ENCODE peak calls at places on chromosomes 5 and 9, in ten cellular contexts. Z is lower leg skin, F is gastrocnemius medialis, U is choroid plexus epithelial cell, O is body of pancreas, M is AG04450, I is AG09309, R is transverse colon, C is endothelial cell of umbilical vein, G is epithelial cell of esophagus. E is an unnamed sample.

GRCh38 chr5:171442287-171443042 is 23.0 kb downstream of the FGF18 start:
- DNase-seq in G (no peak), U (peak), C (no peak), F (no peak), R (no peak), I (no peak), M (peak), Z (no peak), O (no peak), E (no peak)

GRCh38 chr9:137722481-137722880 is 103.7 kb downstream of the EHMT1 start:
- DNase-seq in U (no peak), G (no peak), R (no peak), I (no peak), Z (no peak), C (no peak), O (no peak), M (no peak), F (no peak), E (no peak)

GRCh38 chr5:128305341-128305740 is 221.8 kb downstream of the SLC12A2 start:
- DNase-seq in R (no peak), C (no peak), U (no peak), O (no peak), F (no peak), I (no peak), M (no peak), G (no peak), Z (no peak), E (no peak)

GRCh38 chr9:122095010-122095767 is 2.1 kb upstream of the TTLL11 start:
- DNase-seq in U (peak), Z (peak), C (peak), O (peak), I (no peak), M (no peak), R (peak), G (peak), F (no peak), E (peak)

GRCh38 chr5:137580030-137580429 is 80.9 kb upstream of the SPOCK1 start:
- DNase-seq in I (no peak), M (no peak), R (no peak), U (no peak), G (no peak), O (no peak), Z (no peak), C (peak), F (no peak), E (peak)

GRCh38 chr9:20321683-20322082 is 300.6 kb downstream of the MLLT3 start:
- DNase-seq in M (no peak), Z (no peak), R (no peak), G (peak), I (no peak), F (no peak), U (no peak), O (no peak), C (no peak), E (no peak)

GRCh38 chr5:132825824-132826391 is 4.5 kb downstream of the SHROOM1 start:
- DNase-seq in C (no peak), O (no peak), Z (no peak), F (no peak), G (no peak), R (no peak), U (no peak), M (no peak), I (no peak), E (no peak)

GRCh38 chr9:77025146-77025545 is 5.7 kb downstream of the FOXB2 start:
- DNase-seq in O (no peak), M (no peak), F (no peak), C (no peak), Z (no peak), G (peak), I (no peak), U (no peak), R (no peak), E (peak)

GRCh38 chr5:170769236-170769635 is 14.3 kb upstream of the GABRP start:
- DNase-seq in G (no peak), C (no peak), O (no peak), R (no peak), U (no peak), Z (no peak), F (no peak), M (no peak), I (no peak), E (no peak)

GRCh38 chr9:136092741-136093140 is 2.3 kb downstream of the NACC2 start:
- DNase-seq in Z (no peak), O (no peak), U (no peak), R (no peak), M (no peak), C (no peak), I (no peak), G (no peak), F (peak), E (no peak)

GRCh38 chr9:93893899-93894690 is 61.1 kb downstream of the BARX1 start:
- DNase-seq in G (no peak), Z (no peak), O (peak), C (no peak), I (no peak), U (no peak), M (no peak), R (peak), F (no peak), E (no peak)

GRCh38 chr5:21810737-21811316 is 1042.3 kb downstream of the CDH12 start:
- DNase-seq in R (no peak), G (peak), U (peak), M (no peak), F (no peak), Z (no peak), C (peak), O (no peak), I (no peak), E (peak)

GRCh38 chr9:88364706-88365105 is 23.5 kb upstream of the SPIN1 start:
- DNase-seq in U (no peak), Z (no peak), O (no peak), M (no peak), I (no peak), R (peak), C (no peak), G (no peak), F (no peak), E (no peak)

GRCh38 chr5:75567710-75568109 is 43.5 kb upstream of the ANKDD1B start:
- DNase-seq in F (no peak), G (peak), O (no peak), Z (no peak), R (no peak), I (no peak), M (no peak), C (peak), U (peak), E (peak)

GRCh38 chr9:105515811-105516413 is 42.0 kb upstream of the FKTN start:
- DNase-seq in O (no peak), R (no peak), I (no peak), F (no peak), C (no peak), G (no peak), Z (no peak), M (no peak), U (no peak), E (no peak)

GRCh38 chr9:88578486-88579362 is 43.7 kb downstream of the NXNL2 start:
- DNase-seq in R (peak), F (peak), O (peak), Z (peak), C (peak), I (no peak), U (peak), G (peak), M (peak), E (peak)

GRCh38 chr5:144072518-144072927 is 97.9 kb downstream of the YIPF5 start:
- DNase-seq in O (no peak), R (no peak), G (peak), Z (no peak), U (peak), C (peak), M (no peak), F (no peak), I (peak), E (peak)

GRCh38 chr9:106689089-106689488 is 173.9 kb upstream of the ZNF462 start:
- DNase-seq in Z (no peak), F (no peak), U (peak), C (no peak), M (no peak), I (no peak), O (no peak), G (no peak), R (no peak), E (no peak)

GRCh38 chr9:106697390-106697789 is 165.6 kb upstream of the ZNF462 start:
- DNase-seq in F (no peak), I (no peak), C (no peak), R (no peak), O (no peak), Z (no peak), G (peak), M (no peak), U (peak), E (no peak)

GRCh38 chr9:106696804-106697203 is 166.2 kb upstream of the ZNF462 start:
- DNase-seq in Z (no peak), R (no peak), G (no peak), O (no peak), M (no peak), U (peak), C (no peak), F (no peak), I (no peak), E (no peak)

GRCh38 chr9:106693546-106693945 is 169.4 kb upstream of the ZNF462 start:
- DNase-seq in F (no peak), U (peak), Z (no peak), G (no peak), I (no peak), C (no peak), O (no peak), R (no peak), M (no peak), E (no peak)

GRCh38 chr9:106691629-106692028 is 171.3 kb upstream of the ZNF462 start:
- DNase-seq in C (no peak), F (no peak), R (no peak), I (no peak), Z (no peak), M (no peak), G (no peak), O (no peak), U (no peak), E (no peak)
- TF ChIP-seq CTCF in C (no peak), F (no peak), R (no peak), I (no peak), Z (no peak), M (no peak), G (no peak), O (no peak), U (no peak), E (no peak)

GRCh38 chr9:133375116-133375723 is 640 bp downstream of the SURF4 start:
- DNase-seq in O (peak), G (peak), R (peak), I (no peak), C (peak), Z (no peak), U (peak), M (no peak), F (no peak), E (peak)
- TF ChIP-seq CTCF in O (no peak), G (no peak), R (no peak), I (no peak), C (no peak), Z (no peak), U (no peak), M (no peak), F (no peak), E (no peak)

GRCh38 chr5:61417345-61417744 is 85.3 kb downstream of the ZSWIM6 start:
- DNase-seq in R (no peak), Z (no peak), O (no peak), C (no peak), M (no peak), F (no peak), G (no peak), I (no peak), U (no peak), E (no peak)
- TF ChIP-seq CTCF in R (no peak), Z (no peak), O (no peak), C (no peak), M (no peak), F (no peak), G (no peak), I (no peak), U (no peak), E (no peak)

DNA sequence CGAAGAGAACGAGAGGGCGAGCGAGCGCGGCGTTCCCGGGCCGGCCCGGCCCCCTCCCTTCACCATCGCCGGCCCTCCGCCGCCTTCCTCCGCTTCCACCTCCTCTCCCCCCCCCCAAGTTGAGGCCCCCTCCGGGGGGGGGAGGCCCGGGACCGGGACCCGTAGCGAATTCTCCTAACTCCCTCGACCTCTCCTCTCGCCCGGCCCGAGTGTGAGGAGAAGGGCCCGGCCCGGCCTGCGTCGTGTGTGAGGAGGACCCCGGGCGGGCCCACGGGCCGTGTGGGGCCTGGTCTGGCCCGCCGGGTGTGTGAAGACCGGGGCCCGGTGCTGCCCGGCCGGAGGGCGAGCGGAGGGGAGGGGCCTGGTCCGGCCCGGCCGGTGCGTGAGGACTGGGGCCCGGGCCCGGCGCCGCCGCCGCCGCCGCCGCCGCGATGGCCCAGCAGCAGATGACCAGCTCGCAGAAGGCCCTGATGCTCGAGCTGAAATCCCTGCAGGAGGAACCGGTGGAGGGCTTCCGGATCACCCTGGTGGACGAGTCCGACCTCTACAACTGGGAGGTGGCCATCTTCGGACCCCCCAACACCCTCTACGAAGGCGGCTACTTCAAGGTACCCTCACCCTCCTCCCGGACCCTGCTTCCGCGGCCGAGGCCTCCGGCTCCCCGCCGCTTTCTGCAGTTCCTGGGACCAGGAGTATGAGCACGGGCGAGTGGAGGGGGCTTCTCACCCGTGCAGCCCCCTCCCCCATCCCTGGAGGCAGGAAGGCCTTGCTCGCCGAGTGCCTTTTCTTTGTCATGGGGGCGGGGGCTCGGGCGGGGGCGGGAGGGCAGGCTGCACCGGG is 587 bp downstream of the UBE2R2 start:
- DNase-seq in G (peak), F (peak), R (peak), O (peak), I (peak), M (no peak), U (peak), Z (peak), C (peak), E (peak)
- TF ChIP-seq CTCF in G (no peak), F (peak), R (no peak), O (peak), I (peak), M (peak), U (peak), Z (no peak), C (peak), E (no peak)

DNA sequence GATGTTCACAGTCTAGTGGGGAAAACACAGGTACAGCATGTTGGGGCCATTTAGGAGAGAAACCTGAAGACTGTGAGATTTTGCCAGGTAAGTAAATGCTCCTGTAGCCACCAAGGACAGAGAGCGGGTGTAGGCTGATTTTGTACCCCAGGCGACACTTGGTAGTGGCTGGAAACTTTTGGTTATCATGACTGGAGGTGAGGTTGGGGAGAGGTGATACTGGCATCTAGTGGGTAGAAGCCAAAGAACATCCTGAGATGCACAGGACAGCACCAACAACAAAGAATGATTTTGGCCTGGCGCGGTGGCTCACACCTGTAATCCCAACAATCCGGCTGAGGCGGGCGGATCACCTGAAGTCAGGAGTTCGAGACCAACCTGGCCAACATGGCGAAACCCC is 38.8 kb upstream of the PWWP2A start:
- DNase-seq in M (no peak), I (no peak), U (no peak), G (no peak), F (no peak), O (no peak), C (no peak), R (no peak), Z (no peak), E (no peak)
- TF ChIP-seq CTCF in M (no peak), I (no peak), U (peak), G (no peak), F (no peak), O (no peak), C (no peak), R (no peak), Z (no peak), E (no peak)

GRCh38 chr9:85430659-85431370 is 310.9 kb downstream of the AGTPBP1 start:
- DNase-seq in M (no peak), C (peak), O (no peak), G (no peak), I (no peak), F (no peak), R (no peak), Z (no peak), U (no peak), E (no peak)

GRCh38 chr9:85420750-85421149 is 321.0 kb downstream of the AGTPBP1 start:
- DNase-seq in O (no peak), U (peak), C (no peak), I (no peak), R (no peak), Z (no peak), M (no peak), G (no peak), F (no peak), E (no peak)

GRCh38 chr9:85421641-85422040 is 320.1 kb downstream of the AGTPBP1 start:
- DNase-seq in C (no peak), U (no peak), R (no peak), F (no peak), M (no peak), I (no peak), G (no peak), O (no peak), Z (no peak), E (no peak)

GRCh38 chr9:85427749-85428148 is 314.0 kb downstream of the AGTPBP1 start:
- DNase-seq in M (no peak), I (no peak), R (no peak), U (no peak), G (no peak), C (no peak), F (no peak), O (no peak), Z (no peak), E (no peak)

DNA sequence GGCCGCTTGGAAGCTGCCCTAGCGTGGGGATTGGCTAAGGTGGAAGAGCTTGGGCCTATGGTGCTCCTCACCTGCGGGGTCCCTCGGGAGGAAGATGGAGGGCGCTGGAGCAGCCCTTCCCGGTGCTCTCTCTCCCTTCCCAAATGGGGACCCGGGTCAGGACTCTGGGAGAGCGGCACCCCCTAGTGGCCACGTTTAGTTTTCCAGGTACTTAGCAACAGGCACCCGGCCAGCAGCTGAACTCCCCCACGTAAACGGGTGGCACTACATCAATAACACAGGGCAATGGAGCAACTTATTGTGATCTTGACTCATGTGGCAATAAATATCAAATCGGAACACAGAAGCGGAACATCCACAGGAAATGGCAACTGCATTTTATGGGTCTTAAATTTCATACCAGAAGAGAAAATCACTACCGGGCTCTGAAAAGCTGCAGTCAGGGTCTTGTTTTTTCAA is 316.6 kb downstream of the AGTPBP1 start:
- DNase-seq in C (peak), I (peak), F (no peak), R (peak), U (peak), G (peak), O (peak), Z (peak), M (no peak), E (peak)
- TF ChIP-seq CTCF in C (peak), I (peak), F (no peak), R (peak), U (peak), G (peak), O (peak), Z (no peak), M (no peak), E (peak)

E was measured in MCF 10A.